ENCODE peak calls at places on chromosome 4, in eight cellular contexts. One of them, this sample, is unnamed.

GRCh38 chr4:71189471-71189870 is 149.3 kb upstream of the SLC4A4 start:
- DNase-seq in cardiac muscle cell: no peak
- DNase-seq in ecto neural progenitor cell: no peak
- DNase-seq in GM20000: no peak
- DNase-seq in activated T-cell treated with anti-CD3 and anti-CD28 coated beads, Interleukin-2, amount 50 U/mL, for 72 hours: no peak
- DNase-seq in coronary artery: no peak
- DNase-seq in nephron progenitor cell: no peak
- DNase-seq in fibroblast of pulmonary artery: no peak
- DNase-seq in this sample: no peak

GRCh38 chr4:93617596-93617995 is 211.0 kb upstream of the ATOH1 start:
- DNase-seq in cardiac muscle cell: no peak
- DNase-seq in ecto neural progenitor cell: no peak
- DNase-seq in GM20000: no peak
- DNase-seq in activated T-cell treated with anti-CD3 and anti-CD28 coated beads, Interleukin-2, amount 50 U/mL, for 72 hours: no peak
- DNase-seq in coronary artery: no peak
- DNase-seq in nephron progenitor cell: no peak
- DNase-seq in fibroblast of pulmonary artery: peak; percentile 1
- DNase-seq in this sample: no peak

GRCh38 chr4:158209825-158210807 is at the start of gene TMEM144:
- DNase-seq in cardiac muscle cell: peak; percentile 95
- DNase-seq in ecto neural progenitor cell: peak; percentile 87
- DNase-seq in GM20000: peak; percentile 49
- DNase-seq in activated T-cell treated with anti-CD3 and anti-CD28 coated beads, Interleukin-2, amount 50 U/mL, for 72 hours: peak; percentile 57
- DNase-seq in coronary artery: peak; percentile 97
- DNase-seq in nephron progenitor cell: peak; percentile 81
- DNase-seq in fibroblast of pulmonary artery: peak; percentile 87
- DNase-seq in this sample: peak; percentile 7

GRCh38 chr4:159240690-159241089 is 137.8 kb downstream of the RAPGEF2 start:
- DNase-seq in cardiac muscle cell: no peak
- DNase-seq in ecto neural progenitor cell: no peak
- DNase-seq in GM20000: no peak
- DNase-seq in activated T-cell treated with anti-CD3 and anti-CD28 coated beads, Interleukin-2, amount 50 U/mL, for 72 hours: no peak
- DNase-seq in coronary artery: no peak
- DNase-seq in nephron progenitor cell: no peak
- DNase-seq in fibroblast of pulmonary artery: peak; percentile 66
- DNase-seq in this sample: no peak

GRCh38 chr4:150238591-150238990 is 160.3 kb downstream of the DCLK2 start:
- DNase-seq in cardiac muscle cell: no peak
- DNase-seq in ecto neural progenitor cell: no peak
- DNase-seq in GM20000: no peak
- DNase-seq in activated T-cell treated with anti-CD3 and anti-CD28 coated beads, Interleukin-2, amount 50 U/mL, for 72 hours: no peak
- DNase-seq in coronary artery: no peak
- DNase-seq in nephron progenitor cell: no peak
- DNase-seq in fibroblast of pulmonary artery: no peak
- DNase-seq in this sample: no peak

GRCh38 chr4:174394915-174395314 is 111.2 kb downstream of the CEP44 start:
- DNase-seq in cardiac muscle cell: no peak
- DNase-seq in ecto neural progenitor cell: no peak
- DNase-seq in GM20000: no peak
- DNase-seq in activated T-cell treated with anti-CD3 and anti-CD28 coated beads, Interleukin-2, amount 50 U/mL, for 72 hours: no peak
- DNase-seq in coronary artery: no peak
- DNase-seq in nephron progenitor cell: no peak
- DNase-seq in fibroblast of pulmonary artery: peak; percentile 41
- DNase-seq in this sample: no peak

GRCh38 chr4:25635501-25635900 is 20.1 kb upstream of the SLC34A2 start:
- DNase-seq in cardiac muscle cell: no peak
- DNase-seq in ecto neural progenitor cell: no peak
- DNase-seq in GM20000: no peak
- DNase-seq in activated T-cell treated with anti-CD3 and anti-CD28 coated beads, Interleukin-2, amount 50 U/mL, for 72 hours: no peak
- DNase-seq in coronary artery: no peak
- DNase-seq in nephron progenitor cell: no peak
- DNase-seq in fibroblast of pulmonary artery: no peak
- DNase-seq in this sample: no peak

GRCh38 chr4:84938316-84938715 is 28.2 kb downstream of the WDFY3 start:
- DNase-seq in cardiac muscle cell: no peak
- DNase-seq in ecto neural progenitor cell: no peak
- DNase-seq in GM20000: no peak
- DNase-seq in activated T-cell treated with anti-CD3 and anti-CD28 coated beads, Interleukin-2, amount 50 U/mL, for 72 hours: no peak
- DNase-seq in coronary artery: no peak
- DNase-seq in nephron progenitor cell: no peak
- DNase-seq in fibroblast of pulmonary artery: peak; percentile 83
- DNase-seq in this sample: no peak

GRCh38 chr4:157372154-157372553 is 151.6 kb downstream of the GRIA2 start:
- DNase-seq in cardiac muscle cell: no peak
- DNase-seq in ecto neural progenitor cell: no peak
- DNase-seq in GM20000: no peak
- DNase-seq in activated T-cell treated with anti-CD3 and anti-CD28 coated beads, Interleukin-2, amount 50 U/mL, for 72 hours: no peak
- DNase-seq in coronary artery: no peak
- DNase-seq in nephron progenitor cell: no peak
- DNase-seq in fibroblast of pulmonary artery: no peak
- DNase-seq in this sample: no peak

GRCh38 chr4:91840359-91840758 is 463.4 kb upstream of the GRID2 start:
- DNase-seq in cardiac muscle cell: no peak
- DNase-seq in ecto neural progenitor cell: no peak
- DNase-seq in GM20000: no peak
- DNase-seq in activated T-cell treated with anti-CD3 and anti-CD28 coated beads, Interleukin-2, amount 50 U/mL, for 72 hours: no peak
- DNase-seq in coronary artery: no peak
- DNase-seq in nephron progenitor cell: no peak
- DNase-seq in fibroblast of pulmonary artery: no peak
- DNase-seq in this sample: no peak

GRCh38 chr4:157014621-157015591 is 43.3 kb upstream of the PDGFC start:
- DNase-seq in cardiac muscle cell: no peak
- DNase-seq in ecto neural progenitor cell: no peak
- DNase-seq in GM20000: no peak
- DNase-seq in activated T-cell treated with anti-CD3 and anti-CD28 coated beads, Interleukin-2, amount 50 U/mL, for 72 hours: no peak
- DNase-seq in coronary artery: no peak
- DNase-seq in nephron progenitor cell: no peak
- DNase-seq in fibroblast of pulmonary artery: peak; percentile 91
- DNase-seq in this sample: no peak

GRCh38 chr4:152564336-152564735 is 28.4 kb upstream of the FBXW7 start:
- DNase-seq in cardiac muscle cell: no peak
- DNase-seq in ecto neural progenitor cell: no peak
- DNase-seq in GM20000: no peak
- DNase-seq in activated T-cell treated with anti-CD3 and anti-CD28 coated beads, Interleukin-2, amount 50 U/mL, for 72 hours: no peak
- DNase-seq in coronary artery: no peak
- DNase-seq in nephron progenitor cell: no peak
- DNase-seq in fibroblast of pulmonary artery: no peak
- DNase-seq in this sample: no peak

GRCh38 chr4:19151684-19152083 is 1100.0 kb upstream of the SLIT2 start:
- DNase-seq in cardiac muscle cell: no peak
- DNase-seq in ecto neural progenitor cell: no peak
- DNase-seq in GM20000: no peak
- DNase-seq in activated T-cell treated with anti-CD3 and anti-CD28 coated beads, Interleukin-2, amount 50 U/mL, for 72 hours: no peak
- DNase-seq in coronary artery: no peak
- DNase-seq in nephron progenitor cell: no peak
- DNase-seq in fibroblast of pulmonary artery: no peak
- DNase-seq in this sample: no peak